ENCODE peak calls at places on chromosomes 6 and 20, in eight cellular contexts. I is esophagus squamous epithelium, U is K562, N is CD14-positive monocyte, C is BJ, J is brain microvascular endothelial cell, B is tibial nerve, G is MM.1S. P is an unnamed sample.

GRCh38 chr6:6494677-6495076 is 93.8 kb upstream of the LY86 start:
- DNase-seq in B (peak; percentile 41), C (no peak), I (no peak), N (peak; percentile 65), U (peak; percentile 62), G (peak; percentile 58), J (no peak), P (peak; percentile 72)

GRCh38 chr6:108764580-108764950 is 83.7 kb upstream of the ARMC2 start:
- DNase-seq in U (no peak), N (no peak), I (no peak), C (no peak), B (peak; percentile 3), G (no peak), J (no peak), P (no peak)

GRCh38 chr20:16243470-16243869 is 329.8 kb downstream of the KIF16B start:
- DNase-seq in G (no peak), U (no peak), C (no peak), N (no peak), J (no peak), I (no peak), B (no peak), P (no peak)

GRCh38 chr20:37984018-37984785 is 49.1 kb downstream of the TTI1 start:
- DNase-seq in G (no peak), C (no peak), N (no peak), J (no peak), I (no peak), U (no peak), B (no peak), P (no peak)

GRCh38 chr6:98039443-98039842 is 756.4 kb upstream of the MMS22L start:
- DNase-seq in N (no peak), G (no peak), I (no peak), J (no peak), U (no peak), C (no peak), B (no peak), P (no peak)

GRCh38 chr6:158662607-158663464 is 13.0 kb downstream of the SYTL3 start:
- DNase-seq in N (no peak), U (no peak), J (no peak), B (no peak), C (no peak), I (no peak), G (no peak), P (no peak)

GRCh38 chr6:111848262-111848661 is 25.0 kb downstream of the FYN start:
- DNase-seq in N (no peak), C (no peak), J (no peak), B (no peak), U (no peak), G (no peak), I (no peak), P (no peak)

GRCh38 chr6:43481591-43482242 is 4.3 kb downstream of the TJAP1 start:
- DNase-seq in C (no peak), N (no peak), G (no peak), U (no peak), B (no peak), I (no peak), J (no peak), P (no peak)

GRCh38 chr6:128124713-128125112 is 223.9 kb upstream of the THEMIS start:
- DNase-seq in J (peak; percentile 57), B (no peak), I (no peak), G (peak; percentile 81), N (no peak), U (no peak), C (no peak), P (peak; percentile 38)

GRCh38 chr20:61886721-61887658 is 178.7 kb downstream of the TAF4 start:
- DNase-seq in N (no peak), J (peak; percentile 20), G (peak; percentile 30), I (no peak), C (no peak), B (peak; percentile 27), U (peak; percentile 56), P (peak; percentile 53)

GRCh38 chr6:11428895-11429294 is 108.7 kb upstream of the TMEM170B start:
- DNase-seq in G (no peak), J (peak; percentile 67), B (no peak), C (peak; percentile 70), N (no peak), U (no peak), I (no peak), P (peak; percentile 21)

GRCh38 chr20:37904008-37904675 is 1.2 kb downstream of the VSTM2L start:
- DNase-seq in N (no peak), C (no peak), J (no peak), G (no peak), I (no peak), B (no peak), U (no peak), P (no peak)

GRCh38 chr6:11938285-11938890 is 73.7 kb upstream of the HIVEP1 start:
- DNase-seq in U (peak; percentile 99), J (no peak), C (no peak), B (no peak), G (no peak), I (no peak), N (no peak), P (no peak)

GRCh38 chr6:157064502-157064901 is 258.8 kb downstream of the TMEM242 start:
- DNase-seq in N (no peak), J (no peak), C (no peak), U (no peak), G (no peak), B (no peak), I (no peak), P (no peak)

GRCh38 chr6:134035823-134036296 is 16.6 kb downstream of the SLC2A12 start:
- DNase-seq in I (no peak), J (peak; percentile 61), B (no peak), N (no peak), G (peak; percentile 38), U (no peak), C (no peak), P (peak; percentile 22)

GRCh38 chr6:31719001-31719400 is 2.5 kb downstream of the LY6G6C start:
- DNase-seq in C (no peak), B (no peak), U (no peak), G (no peak), N (no peak), J (no peak), I (no peak), P (no peak)

GRCh38 chr6:31720196-31720770 is 1.3 kb downstream of the LY6G6C start:
- DNase-seq in J (no peak), I (no peak), N (no peak), C (no peak), U (no peak), B (no peak), G (no peak), P (no peak)

GRCh38 chr6:31717499-31718222 is 2.5 kb downstream of the LY6G6D start:
- DNase-seq in N (no peak), G (no peak), I (no peak), B (no peak), U (peak; percentile 87), C (no peak), J (no peak), P (no peak)

GRCh38 chr6:31715022-31715683 is at the start of gene LY6G6D:
- DNase-seq in J (no peak), G (no peak), N (no peak), C (no peak), I (no peak), B (no peak), U (no peak), P (no peak)

DNA sequence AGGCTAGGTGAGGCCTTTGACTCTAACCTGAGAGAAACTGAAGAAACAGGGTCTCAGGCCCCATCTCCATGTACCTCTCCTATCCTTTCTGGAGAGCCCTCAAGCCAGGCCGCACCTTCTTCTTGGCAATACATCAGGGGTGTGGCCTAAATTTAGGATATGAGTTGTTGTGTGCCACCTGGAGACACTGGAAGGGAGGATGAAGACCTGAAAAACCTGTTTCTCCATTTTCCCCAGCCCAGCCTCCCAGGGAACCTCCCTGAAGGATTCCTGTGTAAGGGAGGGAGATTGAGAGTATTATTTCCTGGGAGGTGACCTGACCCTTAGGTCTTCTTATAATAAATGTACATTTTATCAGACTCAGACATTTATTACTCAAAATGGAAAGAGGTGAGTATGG is 3.1 kb downstream of the LY6G6D start:
- DNase-seq in J (no peak), I (no peak), N (no peak), G (no peak), U (no peak), B (no peak), C (no peak), P (no peak)
- TF ChIP-seq CTCF in J (no peak), I (no peak), N (no peak), G (no peak), U (no peak), B (no peak), C (no peak), P (no peak)

GRCh38 chr6:72580281-72580940 is 41.5 kb upstream of the KCNQ5 start:
- DNase-seq in J (peak; percentile 76), B (no peak), G (peak; percentile 44), N (no peak), U (peak; percentile 88), C (peak; percentile 63), I (no peak), P (peak; percentile 27)
- TF ChIP-seq CTCF in J (peak; percentile 84), B (no peak), G (peak; percentile 40), N (peak; percentile 42), U (peak; percentile 82), C (peak; percentile 78), I (no peak), P (peak; percentile 28)

GRCh38 chr6:152952866-152953509 is 29.9 kb downstream of the FBXO5 start:
- DNase-seq in B (no peak), U (peak; percentile 60), G (peak; percentile 18), N (no peak), I (no peak), C (no peak), J (peak; percentile 24), P (no peak)
- TF ChIP-seq CTCF in B (peak; percentile 19), U (peak; percentile 58), G (peak; percentile 44), N (peak; percentile 68), I (peak; percentile 37), C (peak; percentile 61), J (peak; percentile 54), P (peak; percentile 62)

GRCh38 chr6:37695857-37696219 is 1.8 kb downstream of the MDGA1 start:
- DNase-seq in I (no peak), N (no peak), J (no peak), G (no peak), B (no peak), C (no peak), U (no peak), P (no peak)

GRCh38 chr6:37696220-37696840 is 1.4 kb downstream of the MDGA1 start:
- DNase-seq in I (no peak), N (no peak), J (no peak), B (no peak), C (no peak), U (no peak), G (no peak), P (peak; percentile 52)

GRCh38 chr6:37698264-37699137 is 818 bp upstream of the MDGA1 start:
- DNase-seq in C (no peak), G (peak; percentile 38), J (no peak), B (peak; percentile 18), I (no peak), U (peak; percentile 34), N (no peak), P (peak; percentile 68)

GRCh38 chr6:37695273-37695672 is 2.4 kb downstream of the MDGA1 start:
- DNase-seq in C (no peak), G (no peak), I (no peak), J (no peak), N (no peak), U (no peak), B (no peak), P (no peak)

GRCh38 chr6:37696841-37697735 is 595 bp downstream of the MDGA1 start:
- DNase-seq in I (no peak), B (peak; percentile 9), C (no peak), G (peak; percentile 13), N (no peak), U (peak; percentile 37), J (no peak), P (peak; percentile 54)
- TF ChIP-seq CTCF in I (no peak), B (no peak), C (peak; percentile 16), G (no peak), N (peak; percentile 32), U (no peak), J (no peak), P (peak; percentile 22)